ENCODE peak calls at places on chromosomes 2 and 18, in five cellular contexts. One of them, this sample, is unnamed.

GRCh38 chr2:234257859-234258561 is 207.5 kb downstream of the SPP2 start:
- DNase-seq in cardiac fibroblast: peak
- DNase-seq in HFF-Myc: peak
- DNase-seq in HFFc6: peak
- DNase-seq in body of pancreas: peak
- DNase-seq in this sample: no peak

GRCh38 chr18:75207298-75208054 is 1.5 kb downstream of the PTGR3 start:
- DNase-seq in cardiac fibroblast: peak
- DNase-seq in HFF-Myc: no peak
- DNase-seq in HFFc6: peak
- DNase-seq in body of pancreas: peak
- DNase-seq in this sample: no peak

GRCh38 chr2:156589381-156590079 is 153.4 kb downstream of the GPD2 start:
- DNase-seq in cardiac fibroblast: peak
- DNase-seq in HFF-Myc: peak
- DNase-seq in HFFc6: peak
- DNase-seq in body of pancreas: peak
- DNase-seq in this sample: no peak

GRCh38 chr2:113278073-113278811 is 479 bp downstream of the PAX8 start:
- DNase-seq in cardiac fibroblast: no peak
- DNase-seq in HFF-Myc: no peak
- DNase-seq in HFFc6: no peak
- DNase-seq in body of pancreas: no peak
- DNase-seq in this sample: no peak

GRCh38 chr2:176493221-176493825 is 224.1 kb downstream of the MTX2 start:
- DNase-seq in cardiac fibroblast: no peak
- DNase-seq in HFF-Myc: no peak
- DNase-seq in HFFc6: no peak
- DNase-seq in body of pancreas: no peak
- DNase-seq in this sample: no peak

GRCh38 chr2:69505710-69506109 is 68.5 kb upstream of the NFU1 start:
- DNase-seq in cardiac fibroblast: no peak
- DNase-seq in HFF-Myc: no peak
- DNase-seq in HFFc6: no peak
- DNase-seq in body of pancreas: no peak
- DNase-seq in this sample: no peak

GRCh38 chr2:191169456-191170300 is 18.9 kb upstream of the STAT4 start:
- DNase-seq in cardiac fibroblast: peak
- DNase-seq in HFF-Myc: no peak
- DNase-seq in HFFc6: no peak
- DNase-seq in body of pancreas: no peak
- DNase-seq in this sample: no peak

GRCh38 chr2:157839162-157839801 is 36.8 kb downstream of the ACVR1 start:
- DNase-seq in cardiac fibroblast: peak
- DNase-seq in HFF-Myc: no peak
- DNase-seq in HFFc6: peak
- DNase-seq in body of pancreas: no peak
- DNase-seq in this sample: peak

GRCh38 chr18:59180150-59180845 is 39.7 kb upstream of the GRP start:
- DNase-seq in cardiac fibroblast: peak
- DNase-seq in HFF-Myc: peak
- DNase-seq in HFFc6: peak
- DNase-seq in body of pancreas: no peak
- DNase-seq in this sample: no peak

GRCh38 chr2:165560377-165560988 is 91.0 kb downstream of the CSRNP3 start:
- DNase-seq in cardiac fibroblast: no peak
- DNase-seq in HFF-Myc: no peak
- DNase-seq in HFFc6: no peak
- DNase-seq in body of pancreas: no peak
- DNase-seq in this sample: no peak

GRCh38 chr2:233686967-233687366 is 5.3 kb downstream of the UGT1A7 start:
- DNase-seq in cardiac fibroblast: no peak
- DNase-seq in HFF-Myc: no peak
- DNase-seq in HFFc6: no peak
- DNase-seq in body of pancreas: no peak
- DNase-seq in this sample: no peak

GRCh38 chr2:27493948-27494283 is 1.1 kb downstream of the FNDC4 start:
- DNase-seq in cardiac fibroblast: no peak
- DNase-seq in HFF-Myc: no peak
- DNase-seq in HFFc6: no peak
- DNase-seq in body of pancreas: no peak
- DNase-seq in this sample: no peak

GRCh38 chr2:230687498-230687897 is 25.1 kb upstream of the CAB39 start:
- DNase-seq in cardiac fibroblast: peak
- DNase-seq in HFF-Myc: no peak
- DNase-seq in HFFc6: peak
- DNase-seq in body of pancreas: no peak
- DNase-seq in this sample: no peak

GRCh38 chr2:100397117-100397860 is 20.2 kb downstream of the CHST10 start:
- DNase-seq in cardiac fibroblast: peak
- DNase-seq in HFF-Myc: no peak
- DNase-seq in HFFc6: no peak
- DNase-seq in body of pancreas: no peak
- DNase-seq in this sample: peak

GRCh38 chr2:237931205-237931721 is 35.6 kb upstream of the UBE2F start:
- DNase-seq in cardiac fibroblast: no peak
- DNase-seq in HFF-Myc: peak
- DNase-seq in HFFc6: peak
- DNase-seq in body of pancreas: no peak
- DNase-seq in this sample: no peak

GRCh38 chr2:231193216-231193615 is 5.2 kb upstream of the ARMC9 start:
- DNase-seq in cardiac fibroblast: no peak
- DNase-seq in HFF-Myc: no peak
- DNase-seq in HFFc6: no peak
- DNase-seq in body of pancreas: no peak
- DNase-seq in this sample: no peak

GRCh38 chr2:95007822-95008221 is 17.7 kb upstream of the MAL start:
- DNase-seq in cardiac fibroblast: no peak
- DNase-seq in HFF-Myc: no peak
- DNase-seq in HFFc6: no peak
- DNase-seq in body of pancreas: no peak
- DNase-seq in this sample: no peak

GRCh38 chr2:8447610-8448221 is 234.1 kb upstream of the ID2 start:
- DNase-seq in cardiac fibroblast: peak
- DNase-seq in HFF-Myc: no peak
- DNase-seq in HFFc6: peak
- DNase-seq in body of pancreas: no peak
- DNase-seq in this sample: peak

GRCh38 chr2:158049129-158049855 is 52.4 kb upstream of the UPP2 start:
- DNase-seq in cardiac fibroblast: no peak
- DNase-seq in HFF-Myc: no peak
- DNase-seq in HFFc6: no peak
- DNase-seq in body of pancreas: no peak
- DNase-seq in this sample: no peak

GRCh38 chr2:206084870-206085741 is 868 bp downstream of the INO80D start:
- DNase-seq in cardiac fibroblast: peak
- DNase-seq in HFF-Myc: no peak
- DNase-seq in HFFc6: no peak
- DNase-seq in body of pancreas: peak
- DNase-seq in this sample: peak

GRCh38 chr2:208025814-208026184 is 472 bp upstream of the PLEKHM3 start:
- DNase-seq in cardiac fibroblast: no peak
- DNase-seq in HFF-Myc: no peak
- DNase-seq in HFFc6: no peak
- DNase-seq in body of pancreas: no peak
- DNase-seq in this sample: no peak

GRCh38 chr18:73007195-73007934 is 139.6 kb upstream of the NETO1 start:
- DNase-seq in cardiac fibroblast: no peak
- DNase-seq in HFF-Myc: no peak
- DNase-seq in HFFc6: no peak
- DNase-seq in body of pancreas: no peak
- DNase-seq in this sample: no peak

GRCh38 chr2:230343747-230344146 is 16.8 kb downstream of the SP140L start:
- DNase-seq in cardiac fibroblast: peak
- DNase-seq in HFF-Myc: no peak
- DNase-seq in HFFc6: peak
- DNase-seq in body of pancreas: no peak
- DNase-seq in this sample: no peak

GRCh38 chr2:35978218-35978617 is 377.4 kb upstream of the CRIM1 start:
- DNase-seq in cardiac fibroblast: no peak
- DNase-seq in HFF-Myc: no peak
- DNase-seq in HFFc6: no peak
- DNase-seq in body of pancreas: no peak
- DNase-seq in this sample: no peak

GRCh38 chr2:46735108-46735691 is 180.4 kb downstream of the MCFD2 start:
- DNase-seq in cardiac fibroblast: no peak
- DNase-seq in HFF-Myc: no peak
- DNase-seq in HFFc6: no peak
- DNase-seq in body of pancreas: no peak
- DNase-seq in this sample: no peak

GRCh38 chr2:223641062-223641461 is 38.9 kb upstream of the SCG2 start:
- DNase-seq in cardiac fibroblast: no peak
- DNase-seq in HFF-Myc: peak
- DNase-seq in HFFc6: peak
- DNase-seq in body of pancreas: no peak
- DNase-seq in this sample: no peak

GRCh38 chr2:207528980-207529329 is 807 bp upstream of the CREB1 start:
- DNase-seq in cardiac fibroblast: peak
- DNase-seq in HFF-Myc: no peak
- DNase-seq in HFFc6: peak
- DNase-seq in body of pancreas: no peak
- DNase-seq in this sample: no peak

GRCh38 chr2:25349397-25349796 is 7.7 kb upstream of the DNMT3A start:
- DNase-seq in cardiac fibroblast: peak
- DNase-seq in HFF-Myc: no peak
- DNase-seq in HFFc6: peak
- DNase-seq in body of pancreas: no peak
- DNase-seq in this sample: no peak

GRCh38 chr18:41932899-41933298 is 22.1 kb upstream of the PIK3C3 start:
- DNase-seq in cardiac fibroblast: no peak
- DNase-seq in HFF-Myc: no peak
- DNase-seq in HFFc6: no peak
- DNase-seq in body of pancreas: no peak
- DNase-seq in this sample: no peak

GRCh38 chr2:233208382-233209116 is 42.9 kb upstream of the ATG16L1 start:
- DNase-seq in cardiac fibroblast: no peak
- DNase-seq in HFF-Myc: no peak
- DNase-seq in HFFc6: no peak
- DNase-seq in body of pancreas: no peak
- DNase-seq in this sample: no peak

GRCh38 chr2:171923206-171923605 is 945 bp downstream of the HAT1 start:
- DNase-seq in cardiac fibroblast: peak
- DNase-seq in HFF-Myc: no peak
- DNase-seq in HFFc6: peak
- DNase-seq in body of pancreas: peak
- DNase-seq in this sample: no peak

GRCh38 chr2:54534625-54535024 is 78.5 kb downstream of the SPTBN1 start:
- DNase-seq in cardiac fibroblast: no peak
- DNase-seq in HFF-Myc: no peak
- DNase-seq in HFFc6: no peak
- DNase-seq in body of pancreas: no peak
- DNase-seq in this sample: no peak

GRCh38 chr18:68735498-68736343 is 20.8 kb upstream of the TMX3 start:
- DNase-seq in cardiac fibroblast: peak
- DNase-seq in HFF-Myc: peak
- DNase-seq in HFFc6: peak
- DNase-seq in body of pancreas: no peak
- DNase-seq in this sample: no peak

GRCh38 chr2:237227190-237227988 is 141.7 kb downstream of the COPS8 start:
- DNase-seq in cardiac fibroblast: peak
- DNase-seq in HFF-Myc: no peak
- DNase-seq in HFFc6: peak
- DNase-seq in body of pancreas: no peak
- DNase-seq in this sample: no peak

DNA sequence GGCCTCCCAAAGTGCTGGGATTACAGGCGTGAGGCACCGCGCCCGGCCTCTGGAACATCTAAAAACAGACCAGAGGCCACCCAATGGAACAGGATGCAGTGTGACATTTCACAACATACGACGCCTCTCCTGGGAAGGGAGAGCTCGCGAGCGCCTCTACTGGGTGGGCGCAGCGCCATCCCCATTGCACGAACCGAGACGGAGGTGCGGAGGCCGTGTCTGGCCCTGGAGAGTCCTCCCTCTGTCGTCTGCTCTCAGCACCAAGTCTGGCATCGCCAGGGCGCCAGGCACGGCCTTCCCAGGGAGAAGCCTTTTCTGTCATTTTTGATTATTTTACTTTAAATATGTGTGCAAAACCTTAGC is 9.4 kb upstream of the GBX2 start:
- DNase-seq in cardiac fibroblast: peak
- DNase-seq in HFF-Myc: no peak
- DNase-seq in HFFc6: no peak
- DNase-seq in body of pancreas: peak
- DNase-seq in this sample: no peak
- TF ChIP-seq CTCF in cardiac fibroblast: peak
- TF ChIP-seq CTCF in HFF-Myc: peak
- TF ChIP-seq CTCF in HFFc6: no peak
- TF ChIP-seq CTCF in body of pancreas: peak
- TF ChIP-seq CTCF in this sample: no peak

GRCh38 chr18:902179-902718 is 2.4 kb upstream of the ADCYAP1 start:
- DNase-seq in cardiac fibroblast: peak
- DNase-seq in HFF-Myc: no peak
- DNase-seq in HFFc6: no peak
- DNase-seq in body of pancreas: no peak
- DNase-seq in this sample: no peak
- TF ChIP-seq CTCF in cardiac fibroblast: no peak
- TF ChIP-seq CTCF in HFF-Myc: peak
- TF ChIP-seq CTCF in HFFc6: peak
- TF ChIP-seq CTCF in body of pancreas: no peak
- TF ChIP-seq CTCF in this sample: peak

GRCh38 chr2:48424866-48425265 is 105.1 kb upstream of the STON1 start:
- DNase-seq in cardiac fibroblast: no peak
- DNase-seq in HFF-Myc: no peak
- DNase-seq in HFFc6: no peak
- DNase-seq in body of pancreas: no peak
- DNase-seq in this sample: no peak
- TF ChIP-seq CTCF in cardiac fibroblast: no peak
- TF ChIP-seq CTCF in HFF-Myc: no peak
- TF ChIP-seq CTCF in HFFc6: no peak
- TF ChIP-seq CTCF in body of pancreas: no peak
- TF ChIP-seq CTCF in this sample: no peak

GRCh38 chr2:120740765-120741513 is 5.3 kb downstream of the GLI2 start:
- DNase-seq in cardiac fibroblast: peak
- DNase-seq in HFF-Myc: no peak
- DNase-seq in HFFc6: no peak
- DNase-seq in body of pancreas: no peak
- DNase-seq in this sample: no peak
- TF ChIP-seq CTCF in cardiac fibroblast: peak
- TF ChIP-seq CTCF in HFF-Myc: no peak
- TF ChIP-seq CTCF in HFFc6: no peak
- TF ChIP-seq CTCF in body of pancreas: no peak
- TF ChIP-seq CTCF in this sample: peak

This sample was measured in type B pancreatic cell.